ENCODE peak calls at places on chromosomes 16 and 17, in eight cellular contexts. P is stimulated activated CD4-positive, alpha-beta T cell treated with anti-CD3 and anti-CD28 coated beads, TNF-alpha, amount 100 ng/mL, for 48 hours; M is adipocyte; G is endothelial cell; R is psoas muscle; V is fibroblast of lung; D is CD8-positive, alpha-beta memory T cell; Y is neuronal stem cell. F is an unnamed sample.

GRCh38 chr17:56635640-56636039 is 42.1 kb downstream of the NOG start:
- DNase-seq in P (no peak), M (no peak), G (no peak), R (no peak), V (no peak), D (no peak), Y (no peak), F (no peak)

GRCh38 chr17:73228748-73229236 is 32.9 kb downstream of the CPSF4L start:
- DNase-seq in P (no peak), M (peak), G (no peak), R (peak), V (peak), D (no peak), Y (no peak), F (no peak)

GRCh38 chr16:16122264-16122663 is 101.0 kb downstream of the ABCC6 start:
- DNase-seq in P (no peak), M (no peak), G (no peak), R (no peak), V (no peak), D (no peak), Y (no peak), F (no peak)

GRCh38 chr17:69466451-69466850 is 52.0 kb downstream of the MAP2K6 start:
- DNase-seq in P (no peak), M (no peak), G (no peak), R (no peak), V (no peak), D (no peak), Y (no peak), F (no peak)

GRCh38 chr17:44872131-44872768 is 24.6 kb downstream of the HIGD1B start:
- DNase-seq in P (no peak), M (no peak), G (no peak), R (peak), V (no peak), D (no peak), Y (no peak), F (no peak)

GRCh38 chr16:23113185-23113584 is 36.1 kb downstream of the USP31 start:
- DNase-seq in P (no peak), M (no peak), G (no peak), R (no peak), V (no peak), D (no peak), Y (no peak), F (no peak)

GRCh38 chr16:28042856-28043255 is 20.7 kb downstream of the GSG1L start:
- DNase-seq in P (no peak), M (peak), G (no peak), R (no peak), V (peak), D (no peak), Y (no peak), F (no peak)

GRCh38 chr17:45144199-45145034 is 3.9 kb upstream of the HEXIM1 start:
- DNase-seq in P (no peak), M (no peak), G (no peak), R (peak), V (no peak), D (no peak), Y (no peak), F (no peak)

GRCh38 chr17:40070895-40071719 is 8.3 kb downstream of the THRA start:
- DNase-seq in P (no peak), M (peak), G (no peak), R (peak), V (no peak), D (no peak), Y (no peak), F (no peak)

GRCh38 chr16:56041556-56042140 is 149.6 kb upstream of the GNAO1 start:
- DNase-seq in P (peak), M (peak), G (peak), R (no peak), V (no peak), D (no peak), Y (peak), F (no peak)

GRCh38 chr17:17021194-17021863 is 20.9 kb upstream of the MPRIP start:
- DNase-seq in P (no peak), M (peak), G (no peak), R (peak), V (no peak), D (no peak), Y (peak), F (no peak)

GRCh38 chr16:3643095-3643730 is 11.3 kb upstream of the DNASE1 start:
- DNase-seq in P (no peak), M (no peak), G (no peak), R (no peak), V (no peak), D (no peak), Y (no peak), F (no peak)

GRCh38 chr17:7313890-7314718 is 1.1 kb downstream of the GPS2 start:
- DNase-seq in P (no peak), M (no peak), G (no peak), R (no peak), V (no peak), D (no peak), Y (no peak), F (no peak)